ENCODE peak calls at places on chromosome 5, in ten cellular contexts. X, C, Y, H, B, R, G, F, T and N are unnamed samples.

GRCh38 chr5:122035913-122036312 is 42.1 kb downstream of the LOX start:
- DNase-seq in H (no peak), X (no peak), Y (no peak), F (no peak), C (no peak), R (no peak), B (no peak), G (no peak), T (no peak), N (no peak)

GRCh38 chr5:79853003-79853402 is 138.1 kb downstream of the MTX3 start:
- DNase-seq in T (no peak), B (no peak), X (no peak), G (no peak), Y (no peak), F (no peak), R (no peak), C (no peak), H (no peak), N (no peak)

GRCh38 chr5:4258170-4258569 is 662.5 kb downstream of the IRX1 start:
- DNase-seq in C (no peak), H (no peak), F (no peak), Y (no peak), X (no peak), T (no peak), B (no peak), G (no peak), R (no peak), N (no peak)

GRCh38 chr5:73540192-73540591 is 25.2 kb downstream of the ANKRA2 start:
- DNase-seq in B (peak; percentile 90), F (no peak), C (peak; percentile 38), H (no peak), G (no peak), T (no peak), X (no peak), Y (no peak), R (no peak), N (no peak)

GRCh38 chr5:36298546-36298945 is 3.2 kb downstream of the RANBP3L start:
- DNase-seq in B (no peak), T (no peak), X (no peak), Y (no peak), F (no peak), G (no peak), H (no peak), R (no peak), C (no peak), N (no peak)

GRCh38 chr5:98320317-98320716 is 453.1 kb upstream of the RGMB start:
- DNase-seq in X (no peak), H (no peak), T (no peak), F (no peak), R (no peak), C (no peak), B (peak; percentile 13), Y (no peak), G (no peak), N (no peak)

GRCh38 chr5:109689740-109690455 is at the start of gene MAN2A1:
- DNase-seq in C (peak; percentile 70), R (peak; percentile 92), T (peak; percentile 84), G (peak; percentile 75), B (peak; percentile 47), F (peak; percentile 76), X (peak; percentile 83), Y (peak; percentile 51), H (peak; percentile 70), N (no peak)

GRCh38 chr5:1208743-1209551 is 7.6 kb downstream of the SLC6A19 start:
- DNase-seq in F (no peak), H (no peak), X (no peak), B (no peak), G (no peak), R (peak; percentile 41), T (no peak), Y (peak; percentile 59), C (peak; percentile 24), N (no peak)

GRCh38 chr5:77367733-77368132 is 124.4 kb downstream of the WDR41 start:
- DNase-seq in R (no peak), H (no peak), B (peak; percentile 36), C (no peak), Y (no peak), T (no peak), X (no peak), F (no peak), G (no peak), N (no peak)

GRCh38 chr5:3035452-3035851 is 284.0 kb upstream of the IRX2 start:
- DNase-seq in X (no peak), H (no peak), F (no peak), C (no peak), G (no peak), R (no peak), B (no peak), Y (no peak), T (no peak), N (no peak)

GRCh38 chr5:37951946-37952721 is 112.3 kb upstream of the GDNF start:
- DNase-seq in G (no peak), B (no peak), X (no peak), F (no peak), H (no peak), R (peak; percentile 30), T (no peak), Y (no peak), C (no peak), N (no peak)

GRCh38 chr5:180154821-180155220 is 54.2 kb downstream of the RASGEF1C start:
- DNase-seq in F (no peak), B (no peak), R (no peak), C (no peak), G (no peak), Y (no peak), H (no peak), X (no peak), T (no peak), N (no peak)

GRCh38 chr5:177300971-177301370 is 2.5 kb downstream of the RAB24 start:
- DNase-seq in B (no peak), T (no peak), F (no peak), G (no peak), C (no peak), H (no peak), R (no peak), Y (no peak), X (no peak), N (no peak)

GRCh38 chr5:164175083-164175482 is 669.7 kb downstream of the MAT2B start:
- DNase-seq in T (no peak), H (no peak), Y (no peak), C (no peak), X (no peak), B (peak; percentile 70), F (no peak), G (no peak), R (no peak), N (no peak)

GRCh38 chr5:170296036-170296934 is 1.3 kb downstream of the LCP2 start:
- DNase-seq in H (no peak), B (no peak), T (no peak), G (no peak), Y (no peak), R (no peak), X (no peak), C (no peak), F (no peak), N (no peak)
- H3K4me1 ChIP-seq in H (no peaks in the 10 kb centered on the region), B (no peaks in the 10 kb centered on the region), T (no peaks in the 10 kb centered on the region), G (peaks cover 57% of the 10 kb centered on the region), Y (no peaks in the 10 kb centered on the region), R (no peaks in the 10 kb centered on the region), X (peaks cover 11% of the 10 kb centered on the region), C (no peaks in the 10 kb centered on the region), F (peaks cover 80% of the 10 kb centered on the region), N (no peaks in the 10 kb centered on the region)

GRCh38 chr5:53479656-53480473 is 564 bp upstream of the FST start:
- DNase-seq in G (no peak), H (peak; percentile 56), C (no peak), Y (peak; percentile 41), F (no peak), B (peak; percentile 73), R (peak; percentile 89), T (peak; percentile 34), X (no peak), N (no peak)

GRCh38 chr5:53480474-53481353 is at the start of gene FST:
- DNase-seq in C (peak; percentile 41), B (peak; percentile 36), X (no peak), F (no peak), G (no peak), T (no peak), R (peak; percentile 69), H (peak; percentile 15), Y (peak; percentile 25), N (no peak)

GRCh38 chr5:53476531-53477480 is 3.6 kb upstream of the FST start:
- DNase-seq in H (no peak), R (no peak), T (no peak), X (no peak), C (peak; percentile 10), B (no peak), F (no peak), Y (no peak), G (no peak), N (no peak)

GRCh38 chr5:53479045-53479655 is 1.3 kb upstream of the FST start:
- DNase-seq in Y (no peak), B (peak; percentile 48), C (peak; percentile 50), X (no peak), G (no peak), T (peak; percentile 26), F (no peak), H (no peak), R (no peak), N (no peak)

DNA sequence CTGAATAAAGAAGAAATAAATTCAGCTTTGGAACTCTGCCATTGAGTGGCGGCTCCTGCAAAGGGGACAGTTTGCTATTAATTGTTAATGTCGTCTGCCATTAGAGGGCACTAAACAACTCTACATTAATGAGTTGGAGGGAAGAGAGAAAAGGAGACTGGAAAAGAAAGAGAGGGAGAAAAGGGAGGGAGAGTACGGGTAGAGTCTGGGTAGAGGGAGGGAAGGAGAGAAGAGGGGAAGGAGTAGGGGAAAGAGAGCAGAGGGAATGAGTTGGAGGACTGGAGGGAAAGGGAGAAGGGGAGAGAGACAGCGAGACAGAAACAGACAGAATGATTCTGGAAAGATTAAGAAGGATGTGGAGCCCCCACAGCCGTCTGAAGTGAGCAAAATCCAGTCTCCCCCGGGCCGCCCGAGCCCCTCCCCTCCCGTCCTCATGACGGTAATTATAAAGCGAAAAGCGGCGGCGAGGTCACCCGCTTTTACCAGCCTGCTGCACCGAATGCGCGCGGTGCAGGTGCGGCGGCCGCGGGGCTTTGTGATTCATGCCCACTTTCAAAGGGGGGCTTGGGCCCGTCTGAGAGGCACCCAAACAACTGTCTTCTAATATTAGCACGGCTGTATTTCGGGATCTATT is 1.9 kb upstream of the FST start:
- DNase-seq in Y (peak; percentile 64), H (peak; percentile 15), G (no peak), R (peak; percentile 74), X (peak; percentile 40), B (peak; percentile 63), T (peak; percentile 83), C (peak; percentile 72), F (no peak), N (no peak)
- H3K4me3 ChIP-seq in Y (peak overlapping the region; percentile 61), H (peak overlapping the region; percentile 65), G (peak overlapping the region; percentile 28), R (peak overlapping the region; percentile 91), X (peak overlapping the region; percentile 18), B (peak overlapping the region; percentile 54), T (peak overlapping the region; percentile 45), C (peak overlapping the region; percentile 54), F (peak overlapping the region; percentile 44), N (peak overlapping the region; percentile 97)

GRCh38 chr5:172147857-172148256 is 40.2 kb downstream of the STK10 start:
- DNase-seq in Y (no peak), X (no peak), G (no peak), R (no peak), C (no peak), B (no peak), T (no peak), F (no peak), H (no peak), N (no peak)
- H3K4me1 ChIP-seq in Y (peaks cover 1% of the 10 kb centered on the region), X (peaks cover 21% of the 10 kb centered on the region), G (peaks cover 41% of the 10 kb centered on the region), R (peaks cover 7% of the 10 kb centered on the region), C (peaks cover 2% of the 10 kb centered on the region), B (peaks cover 21% of the 10 kb centered on the region), T (no peaks in the 10 kb centered on the region), F (peaks cover 80% of the 10 kb centered on the region), H (no peaks in the 10 kb centered on the region), N (no peaks in the 10 kb centered on the region)

GRCh38 chr5:172778223-172778814 is 7.3 kb upstream of the DUSP1 start:
- DNase-seq in C (peak; percentile 65), B (peak; percentile 89), H (peak; percentile 61), T (no peak), Y (no peak), R (no peak), X (no peak), G (no peak), F (no peak), N (no peak)
- H3K4me3 ChIP-seq in C (no peak overlapping the region), B (no peak overlapping the region), H (no peak overlapping the region), T (no peak overlapping the region), Y (no peak overlapping the region), R (no peak overlapping the region), X (no peak overlapping the region), G (peak overlapping the region; percentile 20), F (peak overlapping the region; percentile 77), N (no peak overlapping the region)